ENCODE peak calls at places on chromosomes 6 and 20, in six cellular contexts. F, P, L, M, U and N are unnamed samples.

GRCh38 chr6:31053873-31054272 is 43.6 kb downstream of the MUC22 start:
- DNase-seq in P (no peak), L (peak; percentile 48), M (no peak), U (no peak), F (no peak), N (no peak)

GRCh38 chr6:130848945-130849344 is 21.7 kb downstream of the SMLR1 start:
- DNase-seq in F (no peak), M (no peak), L (no peak), U (no peak), P (no peak), N (peak; percentile 16)

GRCh38 chr6:14874975-14875677 is 370.7 kb upstream of the JARID2 start:
- DNase-seq in L (no peak), P (no peak), F (no peak), U (no peak), M (no peak), N (no peak)

GRCh38 chr6:79797912-79798311 is 149.4 kb downstream of the ELOVL4 start:
- DNase-seq in P (no peak), M (no peak), U (no peak), F (no peak), L (no peak), N (no peak)

GRCh38 chr6:42547407-42548329 is 16.2 kb upstream of the UBR2 start:
- DNase-seq in P (no peak), U (peak; percentile 79), L (peak; percentile 84), F (peak; percentile 96), M (peak; percentile 97), N (peak; percentile 92)

GRCh38 chr6:169157474-169158181 is 96.0 kb downstream of the THBS2 start:
- DNase-seq in L (no peak), P (no peak), M (no peak), U (no peak), F (no peak), N (peak; percentile 9)

GRCh38 chr6:128057541-128058335 is 156.9 kb upstream of the THEMIS start:
- DNase-seq in M (no peak), F (no peak), U (no peak), P (no peak), L (no peak), N (no peak)

GRCh38 chr6:152863618-152864326 is 113.2 kb downstream of the VIP start:
- DNase-seq in L (peak; percentile 66), P (no peak), U (peak; percentile 54), M (peak; percentile 65), F (peak; percentile 68), N (peak; percentile 38)

GRCh38 chr6:84779380-84779779 is 15.0 kb upstream of the TBX18 start:
- DNase-seq in M (no peak), F (no peak), L (no peak), P (no peak), U (no peak), N (no peak)

GRCh38 chr6:46921731-46922130 is at the start of gene ADGRF5:
- DNase-seq in P (no peak), M (no peak), F (no peak), U (no peak), L (peak; percentile 53), N (no peak)

GRCh38 chr6:143110996-143111395 is 50.3 kb downstream of the AIG1 start:
- DNase-seq in F (no peak), L (no peak), P (no peak), M (no peak), U (no peak), N (no peak)

GRCh38 chr20:35048739-35049138 is 43.9 kb downstream of the TRPC4AP start:
- DNase-seq in M (no peak), U (no peak), P (no peak), L (no peak), F (no peak), N (no peak)

GRCh38 chr6:106792536-106793236 is 163.3 kb downstream of the QRSL1 start:
- DNase-seq in M (no peak), L (no peak), F (no peak), U (no peak), P (no peak), N (no peak)

GRCh38 chr6:21527731-21528130 is 65.8 kb upstream of the SOX4 start:
- DNase-seq in M (no peak), F (no peak), P (no peak), L (no peak), U (no peak), N (no peak)

GRCh38 chr6:21522007-21522758 is 71.4 kb upstream of the SOX4 start:
- DNase-seq in L (no peak), U (no peak), M (no peak), F (no peak), P (no peak), N (no peak)

GRCh38 chr6:21526974-21527373 is 66.6 kb upstream of the SOX4 start:
- DNase-seq in L (no peak), M (no peak), U (no peak), F (no peak), P (no peak), N (no peak)

GRCh38 chr6:21523652-21524051 is 69.9 kb upstream of the SOX4 start:
- DNase-seq in P (no peak), F (no peak), M (no peak), L (no peak), U (no peak), N (no peak)

DNA sequence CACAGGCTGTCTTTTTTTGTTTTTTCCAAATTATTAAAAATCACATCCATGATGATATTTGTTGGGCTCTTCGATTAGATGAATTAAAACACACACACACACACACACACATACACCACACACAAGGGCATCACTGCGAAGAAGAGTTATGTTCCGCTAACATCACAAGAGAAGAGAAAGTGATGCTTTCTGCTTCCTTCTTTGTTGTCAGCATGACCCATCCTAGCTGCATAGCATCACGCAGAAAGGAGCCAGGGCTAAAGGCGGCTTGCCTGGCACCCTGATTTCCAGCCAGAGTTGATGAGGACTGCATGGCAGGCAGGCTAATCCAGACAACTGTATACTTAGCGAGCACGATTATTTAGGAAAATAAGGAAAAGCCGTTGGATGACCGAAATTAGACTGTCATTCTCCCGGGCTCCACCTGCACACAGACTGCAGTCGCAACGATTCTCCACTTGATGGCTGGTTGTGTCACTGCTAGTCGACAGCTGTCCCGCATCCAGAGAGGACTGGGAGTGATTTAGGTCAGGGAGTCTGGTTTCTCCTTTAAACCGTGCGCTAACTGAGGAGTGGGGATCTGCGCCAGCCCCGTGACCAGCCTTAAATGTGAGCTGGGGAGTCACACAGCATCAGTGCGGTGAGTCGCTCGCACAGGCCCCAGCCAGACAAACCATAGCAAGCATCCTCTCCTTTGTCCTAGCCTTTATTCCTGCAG is 70.6 kb upstream of the SOX4 start:
- DNase-seq in U (no peak), P (no peak), L (peak; percentile 26), M (peak; percentile 60), F (peak; percentile 20), N (no peak)
- TF ChIP-seq CTCF in U (no peak), P (no peak), L (no peak), M (peak; percentile 69), F (peak; percentile 33), N (peak; percentile 3)

GRCh38 chr6:158536084-158536890 is 23.6 kb upstream of the TMEM181 start:
- DNase-seq in F (peak; percentile 89), M (peak; percentile 92), P (no peak), L (peak; percentile 73), U (peak; percentile 32), N (peak; percentile 87)
- TF ChIP-seq CTCF in F (no peak), M (no peak), P (no peak), L (no peak), U (no peak), N (no peak)

GRCh38 chr20:47524385-47524784 is 22.7 kb downstream of the NCOA3 start:
- DNase-seq in F (no peak), U (no peak), P (no peak), M (no peak), L (no peak), N (no peak)

GRCh38 chr20:47527004-47527800 is 25.5 kb downstream of the NCOA3 start:
- DNase-seq in F (no peak), P (no peak), L (no peak), U (no peak), M (no peak), N (no peak)

GRCh38 chr20:47515843-47516242 is 14.2 kb downstream of the NCOA3 start:
- DNase-seq in P (no peak), F (no peak), U (no peak), M (no peak), L (no peak), N (no peak)

DNA sequence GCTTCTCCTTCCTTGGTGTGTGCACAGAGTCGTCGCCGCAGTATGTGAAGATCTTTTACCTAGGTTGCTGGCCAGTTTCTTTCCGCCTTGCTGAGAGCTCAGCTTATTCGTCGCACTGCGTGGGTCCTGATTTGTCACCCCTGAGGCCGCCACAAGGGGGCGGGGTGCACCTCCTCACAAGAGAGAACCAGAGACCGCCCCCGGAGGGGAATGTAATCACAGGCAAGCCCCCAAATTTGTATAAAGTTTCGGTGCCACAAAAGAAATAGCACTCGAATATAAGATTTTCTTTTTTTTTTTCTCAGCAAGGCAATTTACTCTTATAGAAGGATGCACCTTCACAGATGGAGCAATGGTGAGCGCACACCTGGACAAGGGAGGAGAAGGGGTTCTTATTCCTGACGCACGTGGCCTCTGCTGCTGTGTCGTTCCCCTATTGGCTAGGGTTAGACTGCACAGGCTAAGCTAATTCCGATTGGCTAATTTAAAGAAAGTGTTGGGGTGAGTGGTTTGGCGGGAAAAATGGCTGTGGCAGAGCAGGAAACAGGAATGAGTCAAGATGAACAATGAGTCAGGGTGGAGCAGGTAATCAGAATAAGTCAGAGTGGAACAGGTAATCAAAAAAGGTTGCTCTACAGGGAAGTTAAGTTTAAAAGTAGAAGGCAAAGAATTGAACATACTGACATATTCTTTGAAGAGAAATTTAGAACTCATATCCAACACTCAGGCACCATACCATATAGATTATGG is 19.5 kb downstream of the NCOA3 start:
- DNase-seq in U (no peak), P (no peak), M (peak; percentile 92), L (no peak), F (no peak), N (no peak)
- TF ChIP-seq CTCF in U (no peak), P (peak; percentile 22), M (peak; percentile 59), L (no peak), F (peak; percentile 27), N (no peak)

GRCh38 chr20:38114353-38114791 is 50.7 kb downstream of the TGM2 start:
- DNase-seq in L (no peak), U (peak; percentile 2), F (no peak), P (peak; percentile 61), M (peak; percentile 22), N (no peak)

GRCh38 chr20:38112943-38113294 is 52.2 kb downstream of the TGM2 start:
- DNase-seq in L (no peak), M (peak; percentile 31), U (peak; percentile 9), P (peak; percentile 75), F (no peak), N (no peak)

GRCh38 chr20:38115205-38115604 is 49.9 kb downstream of the TGM2 start:
- DNase-seq in U (peak; percentile 16), P (no peak), M (peak; percentile 22), F (no peak), L (no peak), N (no peak)

GRCh38 chr20:38112249-38112942 is 52.7 kb downstream of the TGM2 start:
- DNase-seq in U (no peak), L (no peak), M (peak; percentile 13), F (no peak), P (peak; percentile 76), N (no peak)

GRCh38 chr20:38113401-38114325 is 51.4 kb downstream of the TGM2 start:
- DNase-seq in P (peak; percentile 86), U (peak; percentile 15), F (peak; percentile 49), L (peak; percentile 38), M (peak; percentile 79), N (no peak)
- TF ChIP-seq CTCF in P (peak; percentile 83), U (peak; percentile 11), F (peak; percentile 15), L (peak; percentile 28), M (peak; percentile 74), N (peak; percentile 50)